ENCODE peak calls at places on chromosomes 5 and 9, in four cellular contexts. One of them, this sample, is unnamed.

GRCh38 chr5:59218424-59219045 is 635.7 kb downstream of the RAB3C start:
- DNase-seq in colonic mucosa: no peak
- DNase-seq in ovary: no peak
- DNase-seq in tibial nerve: no peak
- DNase-seq in this sample: no peak

GRCh38 chr9:108473209-108474112 is 382.3 kb downstream of the ACTL7B start:
- DNase-seq in colonic mucosa: peak
- DNase-seq in ovary: no peak
- DNase-seq in tibial nerve: no peak
- DNase-seq in this sample: no peak

GRCh38 chr9:3809724-3810123 is 283.9 kb upstream of the RFX3 start:
- DNase-seq in colonic mucosa: no peak
- DNase-seq in ovary: no peak
- DNase-seq in tibial nerve: no peak
- DNase-seq in this sample: no peak

GRCh38 chr9:132794730-132795380 is 83.2 kb downstream of the AK8 start:
- DNase-seq in colonic mucosa: peak
- DNase-seq in ovary: no peak
- DNase-seq in tibial nerve: no peak
- DNase-seq in this sample: no peak

GRCh38 chr5:89471556-89471955 is 588.6 kb upstream of the MEF2C start:
- DNase-seq in colonic mucosa: no peak
- DNase-seq in ovary: no peak
- DNase-seq in tibial nerve: no peak
- DNase-seq in this sample: peak

GRCh38 chr5:10140195-10140973 is 109.3 kb downstream of the ATPSCKMT start:
- DNase-seq in colonic mucosa: no peak
- DNase-seq in ovary: no peak
- DNase-seq in tibial nerve: no peak
- DNase-seq in this sample: no peak

GRCh38 chr5:66877843-66878242 is 281.6 kb downstream of the MAST4 start:
- DNase-seq in colonic mucosa: no peak
- DNase-seq in ovary: no peak
- DNase-seq in tibial nerve: no peak
- DNase-seq in this sample: no peak

GRCh38 chr5:37837101-37838032 is 2.5 kb downstream of the GDNF start:
- DNase-seq in colonic mucosa: peak
- DNase-seq in ovary: peak
- DNase-seq in tibial nerve: peak
- DNase-seq in this sample: no peak

GRCh38 chr5:144028058-144028457 is 142.4 kb downstream of the YIPF5 start:
- DNase-seq in colonic mucosa: no peak
- DNase-seq in ovary: no peak
- DNase-seq in tibial nerve: no peak
- DNase-seq in this sample: peak

GRCh38 chr9:21965401-21965951 is 28.7 kb downstream of the CDKN2A start:
- DNase-seq in colonic mucosa: peak
- DNase-seq in ovary: no peak
- DNase-seq in tibial nerve: no peak
- DNase-seq in this sample: peak

GRCh38 chr5:38323645-38324295 is 65.4 kb downstream of the EGFLAM start:
- DNase-seq in colonic mucosa: no peak
- DNase-seq in ovary: no peak
- DNase-seq in tibial nerve: no peak
- DNase-seq in this sample: no peak

GRCh38 chr5:109704255-109704952 is 14.7 kb downstream of the MAN2A1 start:
- DNase-seq in colonic mucosa: no peak
- DNase-seq in ovary: no peak
- DNase-seq in tibial nerve: no peak
- DNase-seq in this sample: no peak

GRCh38 chr5:115262066-115262404 is 642 bp downstream of the PGGT1B start:
- DNase-seq in colonic mucosa: peak
- DNase-seq in ovary: no peak
- DNase-seq in tibial nerve: no peak
- DNase-seq in this sample: no peak

GRCh38 chr9:126615251-126615790 is 1.6 kb downstream of the LMX1B start:
- DNase-seq in colonic mucosa: no peak
- DNase-seq in ovary: no peak
- DNase-seq in tibial nerve: no peak
- DNase-seq in this sample: no peak

GRCh38 chr9:107439991-107440456 is 49.5 kb downstream of the KLF4 start:
- DNase-seq in colonic mucosa: no peak
- DNase-seq in ovary: no peak
- DNase-seq in tibial nerve: no peak
- DNase-seq in this sample: peak

GRCh38 chr5:142821733-142822487 is 51.7 kb downstream of the ARHGAP26 start:
- DNase-seq in colonic mucosa: no peak
- DNase-seq in ovary: no peak
- DNase-seq in tibial nerve: no peak
- DNase-seq in this sample: peak

GRCh38 chr5:1882337-1883119 is at the start of gene IRX4:
- DNase-seq in colonic mucosa: no peak
- DNase-seq in ovary: no peak
- DNase-seq in tibial nerve: no peak
- DNase-seq in this sample: no peak

GRCh38 chr5:139852696-139853095 is 57.1 kb downstream of the PSD2 start:
- DNase-seq in colonic mucosa: no peak
- DNase-seq in ovary: peak
- DNase-seq in tibial nerve: no peak
- DNase-seq in this sample: no peak

GRCh38 chr5:149133795-149134777 is 7.2 kb upstream of the ABLIM3 start:
- DNase-seq in colonic mucosa: no peak
- DNase-seq in ovary: no peak
- DNase-seq in tibial nerve: peak
- DNase-seq in this sample: peak

GRCh38 chr9:110141118-110141797 is 66.7 kb downstream of the C9orf152 start:
- DNase-seq in colonic mucosa: no peak
- DNase-seq in ovary: no peak
- DNase-seq in tibial nerve: peak
- DNase-seq in this sample: peak

GRCh38 chr5:458547-459353 is 15.8 kb downstream of the EXOC3 start:
- DNase-seq in colonic mucosa: no peak
- DNase-seq in ovary: no peak
- DNase-seq in tibial nerve: no peak
- DNase-seq in this sample: peak

GRCh38 chr5:40033411-40033810 is 608.6 kb upstream of the DAB2 start:
- DNase-seq in colonic mucosa: no peak
- DNase-seq in ovary: no peak
- DNase-seq in tibial nerve: no peak
- DNase-seq in this sample: no peak

GRCh38 chr5:57779383-57780223 is 297.0 kb upstream of the ACTBL2 start:
- DNase-seq in colonic mucosa: peak
- DNase-seq in ovary: peak
- DNase-seq in tibial nerve: no peak
- DNase-seq in this sample: peak

GRCh38 chr5:36683821-36684434 is 77.5 kb downstream of the SLC1A3 start:
- DNase-seq in colonic mucosa: no peak
- DNase-seq in ovary: no peak
- DNase-seq in tibial nerve: no peak
- DNase-seq in this sample: no peak

GRCh38 chr9:96056221-96056620 is 180.7 kb downstream of the ERCC6L2 start:
- DNase-seq in colonic mucosa: no peak
- DNase-seq in ovary: no peak
- DNase-seq in tibial nerve: no peak
- DNase-seq in this sample: no peak

GRCh38 chr5:111694183-111694582 is 62.8 kb downstream of the NREP start:
- DNase-seq in colonic mucosa: no peak
- DNase-seq in ovary: no peak
- DNase-seq in tibial nerve: no peak
- DNase-seq in this sample: peak

GRCh38 chr9:136313111-136314055 is 9.5 kb upstream of the CCDC187 start:
- DNase-seq in colonic mucosa: no peak
- DNase-seq in ovary: no peak
- DNase-seq in tibial nerve: no peak
- DNase-seq in this sample: no peak

GRCh38 chr9:105309531-105309931 is 65.1 kb downstream of the SLC44A1 start:
- DNase-seq in colonic mucosa: no peak
- DNase-seq in ovary: no peak
- DNase-seq in tibial nerve: no peak
- DNase-seq in this sample: no peak

GRCh38 chr5:61301820-61302563 is 30.1 kb upstream of the ZSWIM6 start:
- DNase-seq in colonic mucosa: peak
- DNase-seq in ovary: no peak
- DNase-seq in tibial nerve: no peak
- DNase-seq in this sample: peak

GRCh38 chr5:151692312-151692711 is 5.6 kb upstream of the SPARC start:
- DNase-seq in colonic mucosa: no peak
- DNase-seq in ovary: no peak
- DNase-seq in tibial nerve: no peak
- DNase-seq in this sample: no peak

GRCh38 chr9:5532790-5533189 is 22.5 kb downstream of the PDCD1LG2 start:
- DNase-seq in colonic mucosa: no peak
- DNase-seq in ovary: no peak
- DNase-seq in tibial nerve: no peak
- DNase-seq in this sample: no peak

GRCh38 chr5:82808960-82809359 is 268.2 kb downstream of the TMEM167A start:
- DNase-seq in colonic mucosa: no peak
- DNase-seq in ovary: no peak
- DNase-seq in tibial nerve: no peak
- DNase-seq in this sample: no peak

GRCh38 chr5:165457854-165458481 is 1952.5 kb downstream of the MAT2B start:
- DNase-seq in colonic mucosa: no peak
- DNase-seq in ovary: no peak
- DNase-seq in tibial nerve: no peak
- DNase-seq in this sample: peak

GRCh38 chr9:106800691-106801090 is 62.3 kb upstream of the ZNF462 start:
- DNase-seq in colonic mucosa: no peak
- DNase-seq in ovary: no peak
- DNase-seq in tibial nerve: no peak
- DNase-seq in this sample: no peak

GRCh38 chr9:2620876-2621677 is 510 bp upstream of the VLDLR start:
- DNase-seq in colonic mucosa: peak
- DNase-seq in ovary: peak
- DNase-seq in tibial nerve: no peak
- DNase-seq in this sample: peak
- TF ChIP-seq CTCF in colonic mucosa: no peak
- TF ChIP-seq CTCF in ovary: peak
- TF ChIP-seq CTCF in tibial nerve: no peak
- TF ChIP-seq CTCF in this sample: peak

DNA sequence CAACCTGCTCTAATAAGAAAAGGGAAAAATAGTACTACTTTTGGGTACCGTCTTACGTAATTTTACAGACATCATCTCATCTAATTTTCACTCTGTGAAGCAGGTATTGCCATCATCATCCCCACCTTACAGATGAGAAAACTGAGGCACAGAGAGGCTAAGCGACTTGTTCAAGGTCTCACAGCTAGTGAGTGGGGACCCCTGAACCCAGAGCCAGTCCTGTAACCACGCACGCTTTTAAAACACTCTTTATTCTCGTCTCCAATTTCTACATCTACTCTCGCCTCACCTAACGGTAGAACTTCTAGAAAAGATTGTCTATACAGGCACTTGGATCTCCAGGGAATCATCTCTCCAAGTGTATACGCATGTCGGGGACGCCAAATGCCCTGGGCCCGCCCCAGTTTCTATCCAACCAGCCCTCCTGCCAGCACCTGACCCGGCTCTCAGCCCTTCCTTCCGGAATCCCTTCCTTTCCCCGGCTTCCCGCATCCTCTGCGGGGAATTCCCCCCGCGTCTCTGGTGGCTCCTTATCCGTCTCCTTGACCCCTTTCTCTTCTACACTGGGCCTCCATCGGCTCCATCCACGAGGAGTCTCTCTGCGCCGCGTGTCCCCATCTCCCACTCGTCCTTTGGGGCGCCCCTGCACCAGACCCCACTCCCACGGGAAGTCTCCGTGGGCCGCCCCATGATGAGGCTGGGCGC is 1.6 kb upstream of the TRAF1 start:
- DNase-seq in colonic mucosa: peak
- DNase-seq in ovary: peak
- DNase-seq in tibial nerve: no peak
- DNase-seq in this sample: no peak
- H3K4me3 ChIP-seq in colonic mucosa: peak
- H3K4me3 ChIP-seq in ovary: peak
- H3K4me3 ChIP-seq in tibial nerve: peak
- H3K4me3 ChIP-seq in this sample: peak

DNA sequence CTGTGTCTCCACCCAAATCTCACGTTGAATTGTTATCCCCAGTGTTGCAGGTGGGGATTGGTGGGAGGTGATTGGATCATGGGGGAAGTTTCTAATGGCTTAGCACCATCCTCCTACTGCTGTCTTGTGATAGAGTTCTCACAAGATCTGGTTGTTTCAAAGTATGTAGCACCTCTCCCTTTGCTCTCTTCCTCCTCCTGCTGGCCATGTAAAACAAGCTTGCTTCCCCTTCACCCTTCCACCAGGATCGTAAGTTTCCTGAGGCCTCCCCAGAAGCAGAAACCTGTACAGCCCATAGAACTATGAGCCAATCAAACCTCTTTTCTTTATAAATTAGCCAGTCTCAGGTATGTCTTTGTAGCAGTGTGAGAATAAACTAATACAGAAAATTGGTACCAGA is 214.7 kb upstream of the C9orf72 start:
- DNase-seq in colonic mucosa: no peak
- DNase-seq in ovary: no peak
- DNase-seq in tibial nerve: no peak
- DNase-seq in this sample: no peak
- TF ChIP-seq CTCF in colonic mucosa: no peak
- TF ChIP-seq CTCF in ovary: no peak
- TF ChIP-seq CTCF in tibial nerve: no peak
- TF ChIP-seq CTCF in this sample: peak

DNA sequence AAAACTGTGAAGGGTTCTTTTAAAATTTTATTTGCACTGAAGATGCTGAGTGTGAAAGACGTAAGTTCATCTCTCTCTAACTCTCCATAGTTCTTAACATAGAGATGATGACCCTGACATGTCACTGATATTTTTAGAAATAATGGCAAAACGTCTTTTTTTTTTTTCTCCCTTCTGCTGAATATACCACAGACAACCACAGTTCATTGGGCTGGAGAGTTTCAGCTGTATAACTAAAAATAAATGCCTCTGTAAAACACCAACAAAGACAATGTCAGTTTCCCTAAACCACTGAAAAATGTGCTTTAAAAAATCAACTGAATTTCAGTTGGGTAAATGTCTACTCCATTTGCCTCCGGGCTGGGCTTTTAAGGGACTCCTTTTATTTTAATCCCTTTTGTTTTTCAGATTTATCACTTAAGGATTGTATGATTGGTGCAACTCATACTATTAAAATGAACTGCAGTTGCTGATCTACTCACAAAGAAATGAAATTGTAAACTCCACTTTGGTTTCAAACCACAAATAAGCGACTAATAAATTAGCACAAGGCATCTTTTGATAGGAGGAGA is 830.9 kb upstream of the WWC1 start:
- DNase-seq in colonic mucosa: no peak
- DNase-seq in ovary: no peak
- DNase-seq in tibial nerve: no peak
- DNase-seq in this sample: no peak
- H3K4me3 ChIP-seq in colonic mucosa: no peak
- H3K4me3 ChIP-seq in ovary: no peak
- H3K4me3 ChIP-seq in tibial nerve: no peak
- H3K4me3 ChIP-seq in this sample: no peak

GRCh38 chr9:7637073-7637472 is 162.5 kb downstream of the DMAC1 start:
- DNase-seq in colonic mucosa: no peak
- DNase-seq in ovary: no peak
- DNase-seq in tibial nerve: no peak
- DNase-seq in this sample: no peak
- TF ChIP-seq CTCF in colonic mucosa: no peak
- TF ChIP-seq CTCF in ovary: no peak
- TF ChIP-seq CTCF in tibial nerve: no peak
- TF ChIP-seq CTCF in this sample: no peak

GRCh38 chr5:179731791-179732411 is 721 bp upstream of the MAML1 start:
- DNase-seq in colonic mucosa: peak
- DNase-seq in ovary: peak
- DNase-seq in tibial nerve: no peak
- DNase-seq in this sample: no peak
- H3K4me3 ChIP-seq in colonic mucosa: peak
- H3K4me3 ChIP-seq in ovary: peak
- H3K4me3 ChIP-seq in tibial nerve: peak
- H3K4me3 ChIP-seq in this sample: peak